ENCODE peak calls at places on chromosomes 16 and 17, in seven cellular contexts. S is WERI-Rb-1; N is NCI-H460; J is stimulated activated naive CD8-positive, alpha-beta T cell treated with anti-CD3 and anti-CD28 coated beads, Interleukin-15, Interleukin-2, amounts not matched to agents 100 U/mL and 50 U/mL, for 24 hours; C is activated CD4-positive, alpha-beta memory T cell treated with anti-CD3 and anti-CD28 coated beads, Interleukin-2, amount 10 ng/mL, durations not matched to agents 7 days and 5 days; Q is NCI-H1436; K is HEK293T. T is an unnamed sample.
A peak's percentile ranks its signal among the peaks of the same experiment; 100 is the strongest.

GRCh38 chr16:56691885-56692284 is 9.6 kb downstream of the MT1X start:
- DNase-seq in Q (no peak), N (no peak), K (no peak), S (no peak), J (no peak), C (no peak), T (no peak)

GRCh38 chr16:66620419-66620775 is 15.9 kb downstream of the CMTM3 start:
- DNase-seq in N (no peak), J (no peak), C (no peak), K (peak; percentile 31), Q (no peak), S (peak; percentile 53), T (no peak)

GRCh38 chr17:60277258-60277657 is 114.7 kb downstream of the USP32 start:
- DNase-seq in S (no peak), J (no peak), Q (no peak), N (no peak), C (no peak), K (no peak), T (no peak)

GRCh38 chr17:39688475-39688835 is 598 bp upstream of the PGAP3 start:
- DNase-seq in K (no peak), N (no peak), C (no peak), S (no peak), J (no peak), Q (no peak), T (no peak)

GRCh38 chr17:50956750-50957523 is 90.8 kb upstream of the TOB1 start:
- DNase-seq in Q (peak; percentile 81), K (peak; percentile 83), C (peak; percentile 73), J (peak; percentile 70), S (peak; percentile 88), N (peak; percentile 67), T (peak; percentile 33)

GRCh38 chr16:77540656-77541055 is 105.8 kb upstream of the ADAMTS18 start:
- DNase-seq in N (no peak), C (no peak), K (no peak), J (no peak), S (no peak), Q (no peak), T (no peak)

GRCh38 chr17:50817838-50818237 is 17.5 kb upstream of the WFIKKN2 start:
- DNase-seq in J (no peak), Q (no peak), S (no peak), K (no peak), N (no peak), C (no peak), T (no peak)

GRCh38 chr16:6081320-6081976 is 983.9 kb upstream of the EEF2KMT start:
- DNase-seq in S (peak; percentile 55), N (peak; percentile 20), K (peak; percentile 46), Q (no peak), J (peak; percentile 27), C (peak; percentile 21), T (peak; percentile 5)

GRCh38 chr16:23557779-23558330 is 328 bp downstream of the UBFD1 start:
- DNase-seq in K (peak; percentile 33), S (peak; percentile 16), C (peak; percentile 28), J (peak; percentile 30), Q (no peak), N (no peak), T (peak; percentile 19)

GRCh38 chr16:59192551-59193199 is 458.6 kb upstream of the GOT2 start:
- DNase-seq in J (peak; percentile 32), C (no peak), K (peak; percentile 9), Q (no peak), S (peak; percentile 54), N (peak; percentile 45), T (no peak)

GRCh38 chr16:77273-77806 is 685 bp upstream of the MPG start:
- DNase-seq in Q (no peak), K (peak; percentile 54), J (peak; percentile 52), C (peak; percentile 45), N (peak; percentile 51), S (peak; percentile 59), T (no peak)

GRCh38 chr16:87939562-87940423 is 3.5 kb upstream of the CA5A start:
- DNase-seq in J (no peak), S (no peak), Q (no peak), N (no peak), K (no peak), C (no peak), T (no peak)

GRCh38 chr17:28727727-28728363 is 743 bp upstream of the NEK8 start:
- DNase-seq in N (no peak), K (no peak), S (peak; percentile 78), Q (peak; percentile 65), J (peak; percentile 89), C (peak; percentile 87), T (peak; percentile 68)

T was measured in NK-92 treated with Interleukin-12 subunit alpha and Interleukin-12 subunit beta, amount 100 ng/mL, for 24 hours.